ENCODE peak calls at places on chromosomes 12 and 14, in seven cellular contexts. M is T-cell, W is Calu3, L is amniotic epithelial cell, X is NCI-H1436, B is GM06990, P is GM10248. N is an unnamed sample.
A peak's percentile ranks its signal among the peaks of the same experiment; 100 is the strongest.

GRCh38 chr12:4050340-4050739 is 177.1 kb upstream of the PARP11 start:
- DNase-seq in M (no peak), W (no peak), L (no peak), X (no peak), B (no peak), P (no peak), N (no peak)

GRCh38 chr12:94561943-94562411 is 88.4 kb downstream of the TMCC3 start:
- DNase-seq in M (no peak), W (peak; percentile 32), L (no peak), X (no peak), B (peak; percentile 68), P (peak; percentile 69), N (no peak)

GRCh38 chr12:124872068-124872719 is 8.5 kb upstream of the SCARB1 start:
- DNase-seq in M (no peak), W (no peak), L (no peak), X (no peak), B (no peak), P (no peak), N (no peak)

GRCh38 chr14:51479584-51480305 is 172.0 kb upstream of the FRMD6 start:
- DNase-seq in M (no peak), W (no peak), L (peak; percentile 42), X (no peak), B (no peak), P (no peak), N (peak; percentile 58)

GRCh38 chr12:62722971-62723680 is 211.8 kb downstream of the PPM1H start:
- DNase-seq in M (no peak), W (no peak), L (no peak), X (no peak), B (no peak), P (no peak), N (no peak)

GRCh38 chr14:23123419-23123818 is 4.4 kb upstream of the CEBPE start:
- DNase-seq in M (no peak), W (peak; percentile 42), L (peak; percentile 41), X (no peak), B (no peak), P (no peak), N (no peak)

GRCh38 chr12:57046947-57047890 is 2.7 kb downstream of the MYO1A start:
- DNase-seq in M (no peak), W (no peak), L (no peak), X (no peak), B (peak; percentile 24), P (no peak), N (no peak)

GRCh38 chr14:59130472-59130871 is 58.0 kb upstream of the DAAM1 start:
- DNase-seq in M (no peak), W (no peak), L (no peak), X (no peak), B (no peak), P (no peak), N (no peak)

GRCh38 chr12:107386569-107386968 is 293.2 kb upstream of the CRY1 start:
- DNase-seq in M (no peak), W (no peak), L (no peak), X (no peak), B (no peak), P (no peak), N (no peak)